ENCODE peak calls at places on chromosomes 6 and 20, in seven cellular contexts. K, R, U, J, L, B and Y are unnamed samples.

GRCh38 chr6:105642708-105643107 is 239.8 kb upstream of the PREP start:
- DNase-seq in K (no peak), R (no peak), U (no peak), J (no peak), L (peak), B (no peak), Y (peak)

GRCh38 chr6:35483062-35483461 is 13.8 kb downstream of the TEAD3 start:
- DNase-seq in K (no peak), R (no peak), U (no peak), J (no peak), L (no peak), B (no peak), Y (no peak)

GRCh38 chr6:33604941-33605854 is 15.9 kb upstream of the ITPR3 start:
- DNase-seq in K (no peak), R (no peak), U (no peak), J (no peak), L (no peak), B (no peak), Y (no peak)

GRCh38 chr6:165782812-165783211 is 119.8 kb upstream of the PDE10A start:
- DNase-seq in K (no peak), R (no peak), U (no peak), J (no peak), L (no peak), B (no peak), Y (no peak)

GRCh38 chr6:108133594-108134179 is 32.1 kb upstream of the NR2E1 start:
- DNase-seq in K (no peak), R (peak), U (peak), J (peak), L (peak), B (no peak), Y (peak)

GRCh38 chr6:136547336-136547735 is 2.9 kb downstream of the MAP7 start:
- DNase-seq in K (no peak), R (no peak), U (no peak), J (peak), L (peak), B (peak), Y (no peak)

GRCh38 chr6:129943637-129944271 is 74.6 kb upstream of the L3MBTL3 start:
- DNase-seq in K (no peak), R (no peak), U (no peak), J (no peak), L (no peak), B (no peak), Y (no peak)

GRCh38 chr20:51533291-51534172 is 9.0 kb downstream of the NFATC2 start:
- DNase-seq in K (no peak), R (no peak), U (no peak), J (no peak), L (peak), B (no peak), Y (no peak)

GRCh38 chr6:142902636-142903053 is 42.3 kb downstream of the HIVEP2 start:
- DNase-seq in K (no peak), R (peak), U (no peak), J (peak), L (peak), B (peak), Y (peak)

GRCh38 chr20:21096321-21097043 is 9.7 kb downstream of the LINC00237 start:
- DNase-seq in K (no peak), R (no peak), U (no peak), J (no peak), L (peak), B (peak), Y (no peak)

GRCh38 chr6:162058281-162058875 is 669.2 kb downstream of the PRKN start:
- DNase-seq in K (no peak), R (peak), U (no peak), J (no peak), L (no peak), B (no peak), Y (no peak)

GRCh38 chr6:119539066-119539746 is 189.6 kb upstream of the MAN1A1 start:
- DNase-seq in K (no peak), R (no peak), U (no peak), J (no peak), L (no peak), B (no peak), Y (no peak)

GRCh38 chr6:105986998-105987397 is 99.1 kb upstream of the PRDM1 start:
- DNase-seq in K (no peak), R (no peak), U (no peak), J (no peak), L (no peak), B (no peak), Y (no peak)

GRCh38 chr6:10954590-10955010 is 67.7 kb downstream of the SYCP2L start:
- DNase-seq in K (no peak), R (peak), U (peak), J (peak), L (peak), B (peak), Y (peak)

GRCh38 chr6:132209351-132209750 is 191.9 kb downstream of the MOXD1 start:
- DNase-seq in K (no peak), R (no peak), U (no peak), J (no peak), L (no peak), B (no peak), Y (no peak)

GRCh38 chr6:41098366-41098765 is 25.6 kb downstream of the NFYA start:
- DNase-seq in K (no peak), R (no peak), U (no peak), J (no peak), L (peak), B (no peak), Y (peak)

GRCh38 chr6:80214436-80215022 is 108.1 kb downstream of the BCKDHB start:
- DNase-seq in K (no peak), R (no peak), U (peak), J (peak), L (peak), B (peak), Y (no peak)

GRCh38 chr6:39931607-39932006 is 2.7 kb downstream of the MOCS1 start:
- DNase-seq in K (no peak), R (no peak), U (peak), J (no peak), L (no peak), B (no peak), Y (no peak)

GRCh38 chr6:41767112-41767946 is 12.4 kb downstream of the FRS3 start:
- DNase-seq in K (no peak), R (no peak), U (no peak), J (peak), L (peak), B (no peak), Y (no peak)

GRCh38 chr6:121093928-121094327 is 240.4 kb downstream of the TBC1D32 start:
- DNase-seq in K (no peak), R (no peak), U (no peak), J (no peak), L (peak), B (no peak), Y (peak)

GRCh38 chr6:48714286-48715049 is 603.5 kb upstream of the PTCHD4 start:
- DNase-seq in K (no peak), R (no peak), U (no peak), J (no peak), L (no peak), B (no peak), Y (no peak)

GRCh38 chr6:110755411-110755834 is 59.8 kb downstream of the CDK19 start:
- DNase-seq in K (no peak), R (no peak), U (no peak), J (no peak), L (peak), B (no peak), Y (peak)

GRCh38 chr6:140230282-140230681 is 855.8 kb upstream of the CITED2 start:
- DNase-seq in K (no peak), R (no peak), U (no peak), J (no peak), L (no peak), B (no peak), Y (no peak)

GRCh38 chr6:2222275-2222842 is 23.0 kb downstream of the GMDS start:
- DNase-seq in K (no peak), R (no peak), U (no peak), J (no peak), L (no peak), B (no peak), Y (no peak)

GRCh38 chr6:105836889-105837288 is 249.2 kb upstream of the PRDM1 start:
- DNase-seq in K (no peak), R (no peak), U (no peak), J (no peak), L (no peak), B (no peak), Y (no peak)

GRCh38 chr20:1776608-1777475 is 118.4 kb upstream of the SIRPA start:
- DNase-seq in K (peak), R (peak), U (peak), J (peak), L (peak), B (peak), Y (peak)

GRCh38 chr6:44228433-44228832 is 5.0 kb downstream of the SLC29A1 start:
- DNase-seq in K (no peak), R (no peak), U (no peak), J (no peak), L (no peak), B (no peak), Y (no peak)
- H3K4me3 ChIP-seq in K (no peak), R (no peak), U (no peak), J (no peak), L (no peak), B (no peak), Y (no peak)

GRCh38 chr6:90158945-90159344 is 137.7 kb downstream of the BACH2 start:
- DNase-seq in K (no peak), R (no peak), U (no peak), J (no peak), L (no peak), B (no peak), Y (no peak)
- H3K4me3 ChIP-seq in K (no peak), R (no peak), U (no peak), J (no peak), L (no peak), B (no peak), Y (no peak)

DNA sequence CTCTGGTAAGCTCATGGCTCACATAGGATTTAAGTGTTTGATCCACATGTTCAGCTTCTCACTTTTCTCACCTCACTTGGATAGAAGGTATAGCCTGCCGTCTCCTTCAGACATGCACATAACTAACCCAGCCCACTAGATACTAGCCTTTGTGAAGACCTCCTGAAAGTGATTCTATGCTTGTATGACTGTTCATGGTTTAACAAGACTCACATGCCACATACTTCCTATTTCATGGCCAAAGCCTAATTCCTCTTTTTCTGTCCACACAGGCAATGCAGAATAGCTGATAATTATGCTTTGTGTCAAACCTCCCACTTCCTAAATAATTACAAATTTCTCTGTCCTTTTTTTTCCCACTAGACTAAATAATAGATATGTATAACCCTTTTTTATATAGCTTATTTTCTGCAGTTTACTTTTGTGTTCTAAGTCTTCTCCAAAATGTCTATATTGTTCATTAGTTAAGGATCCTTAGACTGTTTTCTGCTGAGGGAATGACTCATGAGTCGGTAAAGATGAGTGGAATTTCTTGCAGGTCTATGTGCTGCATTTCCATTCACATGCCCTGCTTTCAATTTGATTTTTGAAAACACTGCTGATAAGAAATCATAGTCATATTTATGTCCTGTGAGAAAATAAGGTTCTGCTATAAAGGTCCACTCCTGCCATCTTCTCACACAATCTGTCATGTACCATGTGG is 43.0 kb downstream of the HDDC2 start:
- DNase-seq in K (no peak), R (no peak), U (no peak), J (no peak), L (peak), B (peak), Y (no peak)
- H3K4me3 ChIP-seq in K (no peak), R (no peak), U (no peak), J (no peak), L (no peak), B (no peak), Y (no peak)

GRCh38 chr6:145372671-145373123 is 362.6 kb downstream of the EPM2A start:
- DNase-seq in K (no peak), R (no peak), U (no peak), J (peak), L (peak), B (peak), Y (no peak)
- H3K4me3 ChIP-seq in K (peak), R (no peak), U (no peak), J (no peak), L (no peak), B (peak), Y (no peak)

GRCh38 chr6:150145830-150146229 is 3.0 kb downstream of the PPP1R14C start:
- DNase-seq in K (no peak), R (no peak), U (no peak), J (no peak), L (no peak), B (no peak), Y (no peak)
- H3K4me3 ChIP-seq in K (no peak), R (no peak), U (no peak), J (peak), L (no peak), B (no peak), Y (no peak)

DNA sequence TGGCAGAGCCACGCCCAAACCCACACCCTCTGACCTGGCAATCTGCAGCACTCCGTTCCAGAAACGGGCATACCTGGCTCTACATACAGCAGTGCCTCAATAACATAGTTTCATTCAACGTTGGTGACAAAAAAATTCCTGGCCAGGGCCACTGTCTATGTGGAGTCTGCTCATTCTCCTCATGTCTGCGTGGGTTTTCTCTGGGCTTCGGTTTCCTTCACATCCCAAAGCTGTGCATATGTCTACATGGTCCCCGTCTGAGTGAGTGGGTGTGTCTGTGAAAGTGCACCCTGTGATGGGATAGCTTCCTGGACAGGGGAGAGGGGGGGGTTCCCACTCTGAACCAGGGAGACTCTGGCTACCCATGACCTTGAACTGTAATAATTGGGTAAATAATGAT is 2.1 kb downstream of the KIAA0319 start:
- DNase-seq in K (no peak), R (no peak), U (no peak), J (no peak), L (no peak), B (no peak), Y (no peak)
- H3K4me3 ChIP-seq in K (no peak), R (no peak), U (no peak), J (no peak), L (no peak), B (no peak), Y (no peak)

GRCh38 chr20:4027590-4028265 is 12.4 kb upstream of the RNF24 start:
- DNase-seq in K (no peak), R (no peak), U (no peak), J (no peak), L (no peak), B (no peak), Y (no peak)
- H3K4me3 ChIP-seq in K (no peak), R (no peak), U (no peak), J (no peak), L (no peak), B (no peak), Y (no peak)